ENCODE peak calls at places on chromosomes 11 and 22, in eight cellular contexts. S, G, B, R, T, V, I and O are unnamed samples.
A peak's percentile ranks its signal among the peaks of the same experiment; 100 is the strongest.

GRCh38 chr11:789951-790350 is at the start of gene CEND1:
- DNase-seq in S (peak; percentile 34), G (no peak), B (peak; percentile 54), R (peak; percentile 54), T (no peak), V (no peak), I (no peak), O (no peak)

GRCh38 chr11:112025682-112026081 is 474 bp downstream of the DLAT start:
- DNase-seq in S (peak; percentile 35), G (peak; percentile 22), B (peak; percentile 23), R (no peak), T (no peak), V (peak; percentile 29), I (no peak), O (no peak)

GRCh38 chr11:92269021-92269420 is 44.4 kb downstream of the FAT3 start:
- DNase-seq in S (peak; percentile 84), G (peak; percentile 73), B (peak; percentile 42), R (peak; percentile 48), T (peak; percentile 17), V (peak; percentile 23), I (no peak), O (peak; percentile 76)

GRCh38 chr11:128342511-128343133 is 244.7 kb downstream of the ETS1 start:
- DNase-seq in S (peak; percentile 81), G (peak; percentile 93), B (peak; percentile 86), R (peak; percentile 65), T (peak; percentile 52), V (peak; percentile 27), I (peak; percentile 38), O (no peak)

GRCh38 chr11:18192988-18193387 is 20.4 kb downstream of the MRGPRX4 start:
- DNase-seq in S (no peak), G (no peak), B (no peak), R (no peak), T (no peak), V (no peak), I (no peak), O (no peak)

GRCh38 chr11:126501641-126502040 is 146.2 kb downstream of the ST3GAL4 start:
- DNase-seq in S (no peak), G (peak; percentile 7), B (no peak), R (no peak), T (no peak), V (no peak), I (no peak), O (no peak)

GRCh38 chr22:35538801-35539321 is 1.8 kb upstream of the RASD2 start:
- DNase-seq in S (no peak), G (peak; percentile 25), B (no peak), R (peak; percentile 26), T (no peak), V (no peak), I (no peak), O (no peak)

GRCh38 chr11:90639687-90640086 is 416.8 kb upstream of the CHORDC1 start:
- DNase-seq in S (no peak), G (peak; percentile 30), B (no peak), R (no peak), T (no peak), V (no peak), I (no peak), O (no peak)

GRCh38 chr22:29815580-29815979 is 22.5 kb downstream of the ASCC2 start:
- DNase-seq in S (no peak), G (no peak), B (no peak), R (no peak), T (no peak), V (no peak), I (no peak), O (no peak)

GRCh38 chr11:2215561-2216399 is 44.2 kb upstream of the TH start:
- DNase-seq in S (no peak), G (no peak), B (no peak), R (no peak), T (no peak), V (no peak), I (no peak), O (no peak)

GRCh38 chr11:12149672-12150225 is 39.4 kb downstream of the MICAL2 start:
- DNase-seq in S (peak; percentile 85), G (no peak), B (peak; percentile 83), R (peak; percentile 47), T (no peak), V (peak; percentile 44), I (no peak), O (no peak)

GRCh38 chr11:27317751-27318150 is 45.3 kb downstream of the CCDC34 start:
- DNase-seq in S (peak; percentile 81), G (peak; percentile 67), B (peak; percentile 79), R (peak; percentile 40), T (no peak), V (peak; percentile 38), I (no peak), O (no peak)

GRCh38 chr22:33512961-33513360 is 407.3 kb downstream of the LARGE1 start:
- DNase-seq in S (peak; percentile 78), G (no peak), B (peak; percentile 46), R (no peak), T (no peak), V (peak; percentile 22), I (no peak), O (no peak)

GRCh38 chr11:75562048-75562835 is at the start of gene SERPINH1:
- DNase-seq in S (peak; percentile 87), G (peak; percentile 76), B (peak; percentile 84), R (peak; percentile 94), T (no peak), V (peak; percentile 94), I (peak; percentile 89), O (no peak)

GRCh38 chr11:123429851-123430735 is at the start of gene GRAMD1B:
- DNase-seq in S (peak; percentile 83), G (peak; percentile 6), B (peak; percentile 90), R (peak; percentile 75), T (no peak), V (peak; percentile 40), I (peak; percentile 41), O (peak; percentile 43)

GRCh38 chr11:77064648-77065217 is 2.0 kb upstream of the CAPN5 start:
- DNase-seq in S (no peak), G (no peak), B (no peak), R (no peak), T (no peak), V (no peak), I (no peak), O (no peak)

GRCh38 chr11:2173150-2173693 is 1.6 kb upstream of the TH start:
- DNase-seq in S (no peak), G (no peak), B (no peak), R (no peak), T (no peak), V (no peak), I (no peak), O (no peak)

GRCh38 chr22:28594784-28595324 is 84.8 kb downstream of the TTC28 start:
- DNase-seq in S (peak; percentile 62), G (peak; percentile 63), B (peak; percentile 77), R (peak; percentile 80), T (peak; percentile 32), V (peak; percentile 78), I (no peak), O (peak; percentile 35)

GRCh38 chr11:69965821-69966582 is 112.1 kb upstream of the ANO1 start:
- DNase-seq in S (no peak), G (no peak), B (no peak), R (no peak), T (no peak), V (no peak), I (no peak), O (no peak)

GRCh38 chr11:8168485-8169257 is at the start of gene RIC3:
- DNase-seq in S (no peak), G (no peak), B (no peak), R (no peak), T (no peak), V (no peak), I (peak; percentile 42), O (no peak)

DNA sequence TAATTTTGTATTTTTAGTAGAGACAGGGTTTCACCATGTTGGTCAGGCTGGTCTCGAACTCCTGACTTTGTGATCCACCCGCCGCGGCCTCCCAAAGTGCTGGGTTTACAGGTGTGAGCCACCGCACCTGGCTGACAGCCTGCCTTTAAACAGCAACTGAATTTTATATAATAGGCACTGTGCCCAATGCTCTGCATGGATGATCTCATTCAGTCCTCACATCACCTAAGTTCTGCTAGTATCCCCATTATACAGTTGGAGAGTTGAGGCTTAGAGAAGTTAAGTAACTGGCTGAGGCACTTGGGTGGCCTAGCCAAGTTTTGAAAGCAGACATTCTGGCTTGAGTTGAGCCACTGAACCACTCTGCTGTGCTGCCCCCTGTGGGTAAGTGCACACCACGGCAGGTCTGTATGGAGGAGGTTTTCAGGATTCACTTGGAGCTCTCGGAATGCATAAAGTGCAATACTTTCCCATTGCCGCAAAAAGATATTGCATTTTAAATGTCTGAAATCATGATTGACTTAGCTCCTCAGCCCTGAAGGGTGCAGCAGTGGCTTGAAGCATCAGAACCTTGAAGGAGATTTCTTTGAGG is 112.4 kb downstream of the LDLRAD3 start:
- DNase-seq in S (no peak), G (peak; percentile 29), B (peak; percentile 40), R (peak; percentile 78), T (no peak), V (peak; percentile 47), I (no peak), O (no peak)
- TF ChIP-seq CTCF in S (peak; percentile 40), G (peak; percentile 73), B (peak; percentile 44), R (peak; percentile 63), T (peak; percentile 77), V (peak; percentile 77), I (peak; percentile 48), O (peak; percentile 70)

DNA sequence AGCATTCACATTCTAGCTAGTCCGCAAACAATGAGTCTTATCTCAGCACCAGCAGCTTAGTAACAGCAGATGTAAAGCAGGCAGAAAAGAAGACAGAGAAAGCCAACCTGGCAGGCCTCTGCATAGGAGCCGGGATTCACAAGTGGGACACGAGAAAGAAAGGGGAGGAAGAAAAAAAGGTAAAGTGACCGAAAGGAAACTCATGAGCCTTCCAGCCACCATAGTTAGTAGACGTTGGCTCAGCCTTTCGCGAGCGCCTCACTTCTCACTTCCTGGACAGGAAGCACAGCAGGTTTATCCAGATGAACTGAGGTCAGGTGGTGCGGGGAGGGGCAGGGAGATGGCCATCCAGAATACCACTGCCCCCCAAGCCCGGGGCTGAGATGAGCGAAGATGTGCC is 19.7 kb upstream of the KAT5 start:
- DNase-seq in S (no peak), G (no peak), B (no peak), R (no peak), T (no peak), V (no peak), I (no peak), O (no peak)
- H3K4me3 ChIP-seq in S (no peak overlapping the region), G (no peak overlapping the region), B (no peak overlapping the region), R (no peak overlapping the region), T (no peak overlapping the region), V (no peak overlapping the region), I (no peak overlapping the region), O (no peak overlapping the region)

GRCh38 chr11:82505384-82505783 is 228.3 kb downstream of the FAM181B start:
- DNase-seq in S (no peak), G (no peak), B (no peak), R (no peak), T (no peak), V (no peak), I (no peak), O (no peak)
- TF ChIP-seq CTCF in S (no peak), G (no peak), B (no peak), R (no peak), T (no peak), V (no peak), I (no peak), O (no peak)

DNA sequence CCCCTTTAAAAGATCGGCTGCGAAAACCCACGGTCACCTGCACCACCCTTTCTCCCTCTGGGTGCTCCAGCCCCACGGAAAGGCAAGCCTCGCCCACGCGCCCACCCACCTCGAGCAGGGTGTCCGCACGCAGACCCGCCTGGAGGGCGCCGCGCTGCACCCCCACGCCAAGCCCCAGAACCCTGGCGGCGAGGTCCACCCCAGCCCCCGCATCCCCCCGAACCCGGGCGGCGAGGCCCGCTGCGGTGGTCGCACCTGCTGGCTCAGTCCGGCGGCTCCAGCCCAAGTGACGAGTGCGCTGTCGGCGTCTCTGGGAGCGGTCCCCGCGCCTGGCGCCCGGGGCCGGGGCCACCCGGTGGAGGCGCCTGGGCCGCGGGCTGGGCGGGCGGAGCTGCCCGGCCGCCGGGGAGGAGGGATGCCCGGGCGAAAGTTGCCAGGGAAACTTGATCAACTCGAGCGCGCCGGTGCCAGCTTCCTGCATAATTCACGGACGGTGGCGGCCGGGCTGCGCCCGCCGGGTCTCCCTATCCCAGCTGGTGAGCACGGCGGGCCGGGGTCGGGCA is 1.1 kb downstream of the SHANK2 start:
- DNase-seq in S (no peak), G (no peak), B (no peak), R (peak; percentile 11), T (no peak), V (no peak), I (no peak), O (no peak)
- H3K4me3 ChIP-seq in S (peak overlapping the region; percentile 65), G (peak overlapping the region; percentile 85), B (peak overlapping the region; percentile 62), R (peak overlapping the region; percentile 60), T (peak overlapping the region; percentile 57), V (peak overlapping the region; percentile 40), I (peak overlapping the region; percentile 57), O (peak overlapping the region; percentile 27)